ENCODE peak calls at places on chromosome 1, in ten cellular contexts. P is PC-3, I is mucosa of descending colon, R is RCC 7860, Q is HL-60, W is astrocyte of the spinal cord, G is AG08395, T is MV-4-11, U is colonic mucosa, S is endothelial cell of umbilical vein. J is an unnamed sample.

GRCh38 chr1:181179980-181180964 is 91.8 kb downstream of the IER5 start:
- DNase-seq in P (no peak), I (no peak), R (no peak), Q (no peak), W (peak), G (peak), T (peak), U (no peak), S (no peak), J (peak)

GRCh38 chr1:210626341-210626740 is 297.6 kb downstream of the HHAT start:
- DNase-seq in P (no peak), I (no peak), R (no peak), Q (no peak), W (no peak), G (no peak), T (no peak), U (no peak), S (no peak), J (no peak)

GRCh38 chr1:43492816-43493215 is 37.9 kb upstream of the PTPRF start:
- DNase-seq in P (peak), I (no peak), R (no peak), Q (no peak), W (no peak), G (no peak), T (no peak), U (no peak), S (peak), J (no peak)

GRCh38 chr1:190494451-190494850 is 16.8 kb upstream of the BRINP3 start:
- DNase-seq in P (no peak), I (no peak), R (no peak), Q (no peak), W (no peak), G (no peak), T (no peak), U (no peak), S (no peak), J (no peak)

GRCh38 chr1:198113302-198113701 is 43.5 kb upstream of the NEK7 start:
- DNase-seq in P (no peak), I (no peak), R (no peak), Q (no peak), W (no peak), G (peak), T (no peak), U (no peak), S (no peak), J (no peak)

GRCh38 chr1:221268295-221268694 is 389.1 kb downstream of the HLX start:
- DNase-seq in P (peak), I (no peak), R (peak), Q (no peak), W (peak), G (peak), T (peak), U (no peak), S (no peak), J (peak)

GRCh38 chr1:27003745-27004470 is 8.7 kb downstream of the TENT5B start:
- DNase-seq in P (no peak), I (no peak), R (no peak), Q (no peak), W (no peak), G (no peak), T (no peak), U (no peak), S (no peak), J (no peak)

GRCh38 chr1:22252902-22253790 is 110.2 kb upstream of the WNT4 start:
- DNase-seq in P (no peak), I (no peak), R (no peak), Q (no peak), W (no peak), G (peak), T (no peak), U (no peak), S (no peak), J (no peak)

GRCh38 chr1:39539252-39539790 is 37.3 kb downstream of the PABPC4 start:
- DNase-seq in P (peak), I (no peak), R (peak), Q (peak), W (peak), G (peak), T (peak), U (peak), S (peak), J (peak)

GRCh38 chr1:89198500-89199072 is at the start of gene GBP4:
- DNase-seq in P (peak), I (peak), R (no peak), Q (no peak), W (peak), G (peak), T (peak), U (peak), S (peak), J (peak)

GRCh38 chr1:153648000-153648643 is 10.4 kb upstream of the SNAPIN start:
- DNase-seq in P (no peak), I (peak), R (peak), Q (no peak), W (no peak), G (no peak), T (no peak), U (no peak), S (no peak), J (no peak)

GRCh38 chr1:111745670-111746613 is 6.7 kb upstream of the INKA2 start:
- DNase-seq in P (no peak), I (no peak), R (no peak), Q (no peak), W (no peak), G (no peak), T (no peak), U (no peak), S (no peak), J (no peak)

GRCh38 chr1:167563579-167564246 is 10.2 kb upstream of the CREG1 start:
- DNase-seq in P (peak), I (no peak), R (peak), Q (peak), W (no peak), G (no peak), T (peak), U (no peak), S (no peak), J (no peak)

GRCh38 chr1:6099787-6100765 is 54.4 kb downstream of the KCNAB2 start:
- DNase-seq in P (peak), I (peak), R (no peak), Q (no peak), W (no peak), G (no peak), T (no peak), U (no peak), S (no peak), J (no peak)

GRCh38 chr1:228445867-228446584 is 29.4 kb upstream of the TRIM17 start:
- DNase-seq in P (no peak), I (no peak), R (no peak), Q (peak), W (peak), G (peak), T (peak), U (no peak), S (peak), J (no peak)